ENCODE peak calls at places on chromosomes 3 and 15, in six cellular contexts. R is K562, I is A549, V is WTC11, M is HepG2, N is endothelial cell of umbilical vein. A is an unnamed sample.

GRCh38 chr3:105062853-105063252 is 303.9 kb upstream of the ALCAM start:
- DNase-seq in R (no peak), I (no peak), V (no peak), M (no peak), N (peak), A (no peak)

GRCh38 chr3:186219211-186219638 is 110.3 kb upstream of the ETV5 start:
- DNase-seq in R (no peak), I (no peak), V (no peak), M (no peak), N (no peak), A (no peak)

GRCh38 chr15:68504721-68505090 is 72.7 kb upstream of the ITGA11 start:
- DNase-seq in R (no peak), I (no peak), V (no peak), M (no peak), N (no peak), A (no peak)

GRCh38 chr3:184231671-184232070 is 2.3 kb downstream of the VWA5B2 start:
- DNase-seq in R (no peak), I (no peak), V (no peak), M (no peak), N (no peak), A (no peak)

GRCh38 chr3:56879453-56880224 is 77.9 kb upstream of the ARHGEF3 start:
- DNase-seq in R (no peak), I (no peak), V (no peak), M (no peak), N (peak), A (no peak)

GRCh38 chr3:101518421-101518871 is 5.4 kb upstream of the SENP7 start:
- DNase-seq in R (peak), I (peak), V (no peak), M (peak), N (peak), A (no peak)

GRCh38 chr3:61777483-61777882 is 216.1 kb downstream of the PTPRG start:
- DNase-seq in R (no peak), I (no peak), V (no peak), M (no peak), N (no peak), A (no peak)

GRCh38 chr3:50616770-50617095 is 218 bp upstream of the MAPKAPK3 start:
- DNase-seq in R (peak), I (peak), V (peak), M (peak), N (peak), A (peak)

GRCh38 chr3:159855599-159856495 is 132.8 kb upstream of the IL12A start:
- DNase-seq in R (no peak), I (no peak), V (no peak), M (no peak), N (peak), A (no peak)

GRCh38 chr3:127710473-127710941 is 37.8 kb downstream of the ABTB1 start:
- DNase-seq in R (no peak), I (peak), V (no peak), M (no peak), N (no peak), A (no peak)

GRCh38 chr15:48645558-48646330 is at the start of gene FBN1:
- DNase-seq in R (no peak), I (peak), V (peak), M (peak), N (peak), A (peak)
- TF ChIP-seq JUN in R (no peak), I (no peak), V (no peak), M (no peak), N (no peak), A (no peak)

GRCh38 chr15:40342421-40343313 is 1.9 kb upstream of the CCDC9B start:
- DNase-seq in R (no peak), I (no peak), V (no peak), M (no peak), N (peak), A (no peak)
- TF ChIP-seq JUN in R (no peak), I (no peak), V (no peak), M (no peak), N (no peak), A (no peak)

GRCh38 chr3:119582178-119582577 is 2.9 kb downstream of the ADPRH start:
- DNase-seq in R (no peak), I (no peak), V (no peak), M (no peak), N (no peak), A (no peak)

GRCh38 chr3:119585193-119585592 is 5.9 kb downstream of the ADPRH start:
- DNase-seq in R (no peak), I (no peak), V (no peak), M (no peak), N (no peak), A (no peak)

GRCh38 chr3:119575507-119575906 is 3.8 kb upstream of the ADPRH start:
- DNase-seq in R (no peak), I (no peak), V (no peak), M (no peak), N (no peak), A (no peak)

GRCh38 chr3:119580148-119580760 is 962 bp downstream of the ADPRH start:
- DNase-seq in R (no peak), I (no peak), V (no peak), M (no peak), N (no peak), A (peak)

DNA sequence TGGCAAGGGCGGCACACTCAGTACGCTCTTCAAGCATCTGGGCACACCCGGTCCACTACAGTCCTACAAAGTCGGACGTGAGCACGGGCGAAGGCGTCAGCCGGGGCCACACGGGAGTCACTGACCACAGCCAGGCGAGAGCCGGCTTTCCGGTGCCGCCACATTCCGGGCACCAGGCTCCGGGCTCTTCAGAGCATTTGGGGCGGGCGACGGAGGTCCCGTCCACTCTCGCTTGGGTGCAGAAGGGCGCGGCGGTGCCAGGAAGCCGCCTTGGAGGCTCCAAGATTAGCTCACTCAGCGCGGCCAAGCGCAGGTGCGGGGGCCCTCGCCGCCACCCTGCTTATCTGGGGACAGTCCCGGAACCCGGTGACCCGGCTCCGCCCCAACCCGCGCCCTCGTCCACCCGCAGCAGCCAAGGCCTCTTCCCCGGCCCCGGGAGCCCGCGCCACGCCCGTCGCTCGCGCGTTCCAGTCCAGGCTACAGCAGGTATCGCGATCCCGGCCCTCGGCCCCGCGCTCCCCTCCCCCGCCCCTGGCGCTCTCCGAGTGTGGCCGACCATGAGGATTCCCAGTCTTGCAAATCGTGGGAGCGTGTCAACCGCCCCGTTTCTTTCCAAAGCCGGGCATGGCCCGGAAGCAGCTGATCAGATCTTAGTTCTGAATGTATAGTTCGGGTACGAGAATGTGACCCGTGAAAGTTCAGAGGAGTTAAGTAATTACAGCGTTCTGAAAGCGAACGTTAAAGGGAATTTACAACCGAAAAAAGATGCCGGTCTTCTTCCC is at the start of gene ADPRH:
- DNase-seq in R (peak), I (peak), V (peak), M (no peak), N (peak), A (peak)
- TF ChIP-seq JUN in R (no peak), I (no peak), V (peak), M (no peak), N (no peak), A (no peak)

GRCh38 chr3:138078901-138079344 is 36.5 kb downstream of the DZIP1L start:
- DNase-seq in R (no peak), I (peak), V (no peak), M (peak), N (no peak), A (no peak)
- TF ChIP-seq JUN in R (no peak), I (no peak), V (no peak), M (no peak), N (no peak), A (no peak)

GRCh38 chr3:14234197-14235002 is 55.8 kb downstream of the LSM3 start:
- DNase-seq in R (peak), I (no peak), V (no peak), M (peak), N (no peak), A (no peak)

GRCh38 chr3:14230729-14231128 is 52.1 kb downstream of the LSM3 start:
- DNase-seq in R (peak), I (no peak), V (no peak), M (no peak), N (no peak), A (no peak)

GRCh38 chr3:14231998-14232501 is 53.4 kb downstream of the LSM3 start:
- DNase-seq in R (no peak), I (no peak), V (no peak), M (no peak), N (no peak), A (no peak)

GRCh38 chr3:14228611-14229470 is 50.2 kb downstream of the LSM3 start:
- DNase-seq in R (no peak), I (no peak), V (no peak), M (no peak), N (no peak), A (no peak)

DNA sequence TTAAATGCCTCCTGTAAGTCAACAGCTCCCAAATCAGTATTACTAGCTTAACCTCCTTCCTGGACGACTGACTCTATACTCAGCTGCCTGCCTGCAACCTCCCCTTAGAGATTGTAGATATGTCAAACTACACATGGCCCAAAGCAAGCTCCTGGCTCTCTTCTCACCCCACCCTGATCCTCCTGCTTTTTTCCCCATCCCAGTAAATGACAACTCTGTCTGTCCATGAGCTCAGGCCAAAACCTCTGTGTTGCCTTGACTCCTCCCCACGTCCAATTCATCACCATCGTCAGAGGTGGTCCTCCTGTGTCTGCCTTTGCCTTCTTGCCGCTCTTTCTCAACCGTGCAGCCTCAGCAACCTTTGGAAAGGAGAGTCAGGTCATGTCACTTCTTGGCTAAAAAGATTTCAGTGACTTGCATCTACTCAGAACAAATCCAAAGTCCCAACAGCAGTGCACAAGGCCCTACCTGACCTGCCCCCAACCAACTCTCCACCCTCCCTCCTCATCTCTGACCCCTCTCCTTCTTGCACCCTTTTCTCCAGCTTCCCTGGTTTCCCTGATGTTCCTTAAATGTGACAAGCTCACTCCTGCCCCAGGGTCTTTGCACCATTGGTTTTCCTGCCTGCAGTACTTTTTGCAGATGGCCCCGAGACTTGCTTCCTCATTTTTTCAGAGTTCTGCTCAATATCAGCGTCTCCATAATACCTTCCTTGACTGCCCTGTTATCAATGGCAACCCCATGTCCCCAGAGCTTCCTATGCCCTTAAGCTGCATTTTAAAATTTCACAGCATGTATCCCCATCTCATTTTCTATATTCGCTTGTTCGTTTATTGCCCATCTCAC is 52.8 kb downstream of the LSM3 start:
- DNase-seq in R (peak), I (no peak), V (no peak), M (no peak), N (no peak), A (no peak)
- TF ChIP-seq JUN in R (peak), I (no peak), V (no peak), M (no peak), N (no peak), A (no peak)

DNA sequence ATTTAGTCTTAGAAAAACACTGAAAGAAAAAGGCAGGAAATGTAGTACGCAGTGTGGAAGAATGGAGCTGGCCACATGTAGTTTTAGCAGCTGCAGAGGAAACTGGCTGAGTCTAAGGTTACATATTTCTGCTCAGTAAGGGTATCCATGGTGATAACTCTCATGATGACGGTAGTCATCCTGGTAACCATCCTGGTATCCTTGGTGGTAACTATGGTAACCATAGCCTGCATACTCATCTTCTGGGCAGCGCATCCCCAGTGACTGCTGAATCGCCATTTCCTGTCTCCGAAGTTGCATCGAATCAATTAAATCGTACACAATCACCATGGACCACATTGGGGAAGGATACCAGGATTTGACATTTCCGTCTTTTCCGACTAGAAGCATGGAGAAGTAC is 35.7 kb downstream of the CCDC80 start:
- DNase-seq in R (no peak), I (peak), V (no peak), M (no peak), N (peak), A (no peak)
- TF ChIP-seq JUN in R (no peak), I (no peak), V (no peak), M (no peak), N (peak), A (no peak)

GRCh38 chr3:48949376-48949717 is 30.7 kb downstream of the ARIH2 start:
- DNase-seq in R (no peak), I (no peak), V (no peak), M (no peak), N (no peak), A (no peak)

GRCh38 chr3:48950051-48950450 is 31.4 kb downstream of the ARIH2 start:
- DNase-seq in R (no peak), I (no peak), V (no peak), M (no peak), N (no peak), A (no peak)

GRCh38 chr3:48957006-48957705 is 32.9 kb upstream of the P4HTM start:
- DNase-seq in R (no peak), I (no peak), V (no peak), M (no peak), N (no peak), A (no peak)

GRCh38 chr3:48952510-48953118 is 34.0 kb downstream of the ARIH2 start:
- DNase-seq in R (peak), I (peak), V (peak), M (peak), N (peak), A (peak)
- TF ChIP-seq JUN in R (no peak), I (no peak), V (no peak), M (no peak), N (no peak), A (no peak)

DNA sequence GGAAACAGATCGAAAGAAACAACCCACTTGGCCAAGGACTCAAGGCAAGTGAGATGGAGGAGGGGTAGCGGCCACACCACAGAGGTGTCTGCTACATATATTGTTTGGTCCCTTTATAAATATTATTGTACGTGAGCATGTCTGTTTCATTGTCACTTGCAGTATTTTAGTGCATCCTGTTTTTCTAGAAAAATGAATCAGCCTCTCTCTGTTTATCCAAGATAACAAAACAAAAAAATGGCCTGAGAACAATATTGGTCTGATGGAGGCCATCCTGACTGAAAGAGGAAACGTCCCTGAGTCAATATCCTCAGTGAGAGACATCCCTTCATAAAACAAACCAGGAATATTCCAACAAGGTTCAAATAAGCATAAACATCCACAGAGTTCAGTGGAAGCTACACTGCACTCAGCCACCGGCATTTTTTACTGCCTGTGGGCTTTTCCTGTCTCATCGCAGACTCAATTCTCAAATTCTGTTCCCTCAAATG is 42.0 kb downstream of the WWTR1 start:
- DNase-seq in R (peak), I (no peak), V (no peak), M (peak), N (peak), A (no peak)
- TF ChIP-seq JUN in R (no peak), I (no peak), V (no peak), M (no peak), N (peak), A (no peak)

GRCh38 chr15:62254137-62254934 is 89.3 kb upstream of the C2CD4B start:
- DNase-seq in R (peak), I (peak), V (peak), M (peak), N (peak), A (peak)
- TF ChIP-seq JUN in R (no peak), I (no peak), V (no peak), M (no peak), N (no peak), A (no peak)